ENCODE peak calls at places on chromosomes 16 and 17, in ten cellular contexts. J, N, G, X, E, U, A, O, L and F are unnamed samples.
A peak's percentile ranks its signal among the peaks of the same experiment; 100 is the strongest.

GRCh38 chr17:67200727-67201301 is 44.2 kb downstream of the HELZ start:
- DNase-seq in G (no peak), U (no peak), E (no peak), O (no peak), L (no peak), X (no peak), J (no peak), N (no peak), A (no peak), F (no peak)

GRCh38 chr17:77496401-77496801 is 355.6 kb downstream of the SEC14L1 start:
- DNase-seq in J (peak; percentile 42), E (no peak), L (no peak), G (no peak), U (no peak), A (peak; percentile 16), O (no peak), X (no peak), N (no peak), F (no peak)

GRCh38 chr17:56697190-56697589 is 103.7 kb downstream of the NOG start:
- DNase-seq in A (no peak), X (no peak), J (no peak), U (no peak), G (no peak), O (no peak), E (no peak), N (no peak), L (no peak), F (no peak)

GRCh38 chr17:1644493-1645206 is 882 bp downstream of the SCARF1 start:
- DNase-seq in J (peak; percentile 64), O (no peak), E (peak; percentile 49), N (no peak), U (no peak), G (no peak), X (no peak), A (no peak), L (peak; percentile 58), F (no peak)

GRCh38 chr17:28291780-28292330 is 27.1 kb upstream of the TMEM97 start:
- DNase-seq in N (no peak), X (no peak), E (no peak), A (no peak), G (no peak), L (no peak), O (no peak), U (no peak), J (no peak), F (no peak)

GRCh38 chr17:6507535-6507934 is 48.8 kb downstream of the PITPNM3 start:
- DNase-seq in N (no peak), A (no peak), U (no peak), G (peak; percentile 88), X (no peak), L (no peak), J (peak; percentile 21), E (no peak), O (peak; percentile 61), F (no peak)

GRCh38 chr16:72722552-72722951 is 325.4 kb downstream of the ZFHX3 start:
- DNase-seq in X (no peak), J (peak; percentile 90), N (no peak), A (no peak), U (no peak), L (no peak), O (no peak), E (no peak), G (no peak), F (peak; percentile 5)

GRCh38 chr17:48055531-48056245 is 7.5 kb downstream of the NFE2L1 start:
- DNase-seq in G (no peak), U (no peak), A (no peak), L (no peak), N (peak; percentile 83), O (no peak), J (peak; percentile 92), X (peak; percentile 34), E (no peak), F (no peak)

GRCh38 chr16:26598989-26599785 is 467.5 kb upstream of the C16orf82 start:
- DNase-seq in J (peak; percentile 64), L (no peak), U (no peak), O (no peak), G (no peak), X (no peak), A (no peak), E (no peak), N (no peak), F (no peak)
- H3K27ac ChIP-seq in J (peak overlapping the region; percentile 82), L (no peak overlapping the region), U (no peak overlapping the region), O (no peak overlapping the region), G (no peak overlapping the region), X (no peak overlapping the region), A (no peak overlapping the region), E (no peak overlapping the region), N (no peak overlapping the region), F (no peak overlapping the region)

GRCh38 chr17:49690256-49690655 is 12.4 kb upstream of the SPOP start:
- DNase-seq in A (no peak), O (no peak), X (no peak), J (peak; percentile 39), U (no peak), E (no peak), L (no peak), G (no peak), N (no peak), F (no peak)
- H3K27ac ChIP-seq in A (peak overlapping the region; percentile 90), O (peak overlapping the region; percentile 58), X (no peak overlapping the region), J (no peak overlapping the region), U (peak overlapping the region; percentile 69), E (peak overlapping the region; percentile 94), L (no peak overlapping the region), G (no peak overlapping the region), N (no peak overlapping the region), F (no peak overlapping the region)

DNA sequence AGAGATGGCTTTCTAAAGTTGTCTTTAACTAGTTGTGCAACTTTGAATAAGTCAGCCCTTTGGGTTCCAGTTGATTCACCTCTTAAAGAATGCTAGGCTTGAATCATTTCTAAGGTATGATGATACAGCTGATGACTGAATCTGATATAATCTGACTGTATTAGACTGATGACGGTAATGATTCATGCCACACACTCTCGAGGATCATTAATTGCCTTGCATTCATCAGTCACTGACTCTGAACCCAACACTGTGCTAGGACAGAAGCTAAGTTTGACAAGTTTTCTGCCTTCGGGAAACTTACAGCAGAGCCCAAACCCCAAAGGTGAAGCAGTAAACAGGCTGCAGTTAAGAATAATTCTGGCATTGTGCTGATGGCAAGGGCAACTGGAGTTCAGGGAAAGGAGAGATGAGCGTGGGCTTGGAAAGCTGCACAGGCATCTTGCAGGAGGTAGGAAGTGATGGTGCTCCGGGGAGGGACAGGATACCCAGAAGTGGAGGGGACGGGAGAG is 25.8 kb downstream of the ASIC2 start:
- DNase-seq in N (no peak), G (peak; percentile 50), A (no peak), J (no peak), L (no peak), O (no peak), E (no peak), U (no peak), X (no peak), F (no peak)
- H3K27ac ChIP-seq in N (no peak overlapping the region), G (no peak overlapping the region), A (no peak overlapping the region), J (no peak overlapping the region), L (no peak overlapping the region), O (no peak overlapping the region), E (no peak overlapping the region), U (no peak overlapping the region), X (no peak overlapping the region), F (no peak overlapping the region)

GRCh38 chr16:87199901-87200300 is 117.3 kb downstream of the C16orf95 start:
- DNase-seq in A (no peak), E (no peak), O (no peak), X (no peak), L (no peak), J (no peak), U (no peak), G (no peak), N (no peak), F (no peak)

GRCh38 chr16:87201777-87202176 is 115.4 kb downstream of the C16orf95 start:
- DNase-seq in N (no peak), G (no peak), O (no peak), E (no peak), X (no peak), A (no peak), U (no peak), J (no peak), L (no peak), F (no peak)

GRCh38 chr16:87201052-87201451 is 116.1 kb downstream of the C16orf95 start:
- DNase-seq in J (no peak), X (no peak), O (peak; percentile 91), E (peak; percentile 69), G (peak; percentile 69), N (no peak), L (no peak), A (peak; percentile 80), U (peak; percentile 60), F (no peak)

GRCh38 chr16:87199379-87199778 is 117.8 kb downstream of the C16orf95 start:
- DNase-seq in U (no peak), J (no peak), A (no peak), N (no peak), L (no peak), E (no peak), X (no peak), G (no peak), O (no peak), F (no peak)

GRCh38 chr16:87200637-87201036 is 116.6 kb downstream of the C16orf95 start:
- DNase-seq in U (no peak), G (no peak), N (no peak), O (no peak), X (no peak), L (no peak), E (no peak), A (no peak), J (no peak), F (no peak)
- H3K27ac ChIP-seq in U (no peak overlapping the region), G (peak overlapping the region; percentile 34), N (no peak overlapping the region), O (no peak overlapping the region), X (no peak overlapping the region), L (no peak overlapping the region), E (no peak overlapping the region), A (peak overlapping the region; percentile 37), J (no peak overlapping the region), F (no peak overlapping the region)

DNA sequence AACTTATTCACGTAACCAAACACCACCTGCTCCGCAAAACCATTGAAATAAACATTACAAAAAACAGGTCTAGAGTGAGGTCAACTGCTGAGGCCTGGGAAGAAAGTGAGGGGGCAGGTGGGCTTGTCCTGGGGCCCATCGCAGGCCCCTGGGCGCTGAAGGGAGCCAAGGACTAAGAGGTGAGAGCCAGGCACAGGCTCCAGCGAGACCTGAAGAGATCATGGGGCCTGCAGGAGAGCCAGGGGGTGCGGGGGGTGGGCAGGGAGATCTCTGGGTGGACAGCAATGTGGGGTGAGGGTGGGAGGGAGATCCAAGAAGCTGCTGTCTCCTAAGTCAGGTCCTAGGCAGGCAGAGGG is 7.9 kb downstream of the ARHGAP27 start:
- DNase-seq in J (no peak), L (no peak), E (no peak), O (no peak), N (no peak), G (no peak), A (no peak), X (peak; percentile 62), U (no peak), F (no peak)
- H3K27ac ChIP-seq in J (no peak overlapping the region), L (no peak overlapping the region), E (peak overlapping the region; percentile 91), O (no peak overlapping the region), N (no peak overlapping the region), G (peak overlapping the region; percentile 81), A (no peak overlapping the region), X (no peak overlapping the region), U (no peak overlapping the region), F (no peak overlapping the region)